ENCODE peak calls at places on chromosomes 16 and 17, in five cellular contexts. I is ascending aorta; L is effector memory CD4-positive, alpha-beta T cell; Z is A549; M is heart left ventricle. S is an unnamed sample. For H3K4me1 and H3K9me3, the result is how much of the 10 kb centered on the place peaks cover.

GRCh38 chr16:2224183-2224486 is 744 bp downstream of the E4F1 start:
- DNase-seq in I (no peak), L (no peak), Z (no peak), M (no peak), S (no peak)

GRCh38 chr17:1179112-1179634 is 608 bp downstream of the ABR start:
- DNase-seq in I (no peak), L (no peak), Z (no peak), M (no peak), S (no peak)

GRCh38 chr16:14641877-14642276 is 9.1 kb downstream of the BFAR start:
- DNase-seq in I (no peak), L (no peak), Z (no peak), M (no peak), S (no peak)

GRCh38 chr16:3637371-3637923 is 17.0 kb upstream of the DNASE1 start:
- DNase-seq in I (peak), L (no peak), Z (no peak), M (no peak), S (peak)

GRCh38 chr17:16980813-16981731 is 9.2 kb upstream of the TNFRSF13B start:
- DNase-seq in I (no peak), L (no peak), Z (no peak), M (no peak), S (no peak)

GRCh38 chr16:57403965-57404817 is at the start of gene CCL17:
- DNase-seq in I (no peak), L (no peak), Z (no peak), M (no peak), S (no peak)

GRCh38 chr16:46843898-46844642 is 13.1 kb upstream of the C16orf87 start:
- DNase-seq in I (no peak), L (no peak), Z (no peak), M (no peak), S (no peak)

GRCh38 chr16:85707528-85708095 is 18.9 kb upstream of the GINS2 start:
- DNase-seq in I (no peak), L (no peak), Z (no peak), M (no peak), S (peak)

GRCh38 chr16:66939366-66939765 is 4.0 kb downstream of the CES2 start:
- DNase-seq in I (no peak), L (no peak), Z (no peak), M (no peak), S (no peak)

GRCh38 chr17:67069591-67070136 is 25.3 kb downstream of the CACNG1 start:
- DNase-seq in I (no peak), L (no peak), Z (no peak), M (no peak), S (no peak)
- H3K4me1 ChIP-seq in I (under half), L (under half), Z (under half), M (under half), S (under half)

GRCh38 chr17:80793421-80793820 is 198.2 kb upstream of the CHMP6 start:
- DNase-seq in I (no peak), L (no peak), Z (no peak), M (no peak), S (no peak)

GRCh38 chr17:80793851-80794267 is 197.8 kb upstream of the CHMP6 start:
- DNase-seq in I (no peak), L (no peak), Z (no peak), M (no peak), S (no peak)

GRCh38 chr17:80791758-80792284 is 199.8 kb upstream of the CHMP6 start:
- DNase-seq in I (peak), L (no peak), Z (peak), M (peak), S (peak)

GRCh38 chr17:80790981-80791742 is 200.5 kb upstream of the CHMP6 start:
- DNase-seq in I (no peak), L (no peak), Z (no peak), M (no peak), S (no peak)

DNA sequence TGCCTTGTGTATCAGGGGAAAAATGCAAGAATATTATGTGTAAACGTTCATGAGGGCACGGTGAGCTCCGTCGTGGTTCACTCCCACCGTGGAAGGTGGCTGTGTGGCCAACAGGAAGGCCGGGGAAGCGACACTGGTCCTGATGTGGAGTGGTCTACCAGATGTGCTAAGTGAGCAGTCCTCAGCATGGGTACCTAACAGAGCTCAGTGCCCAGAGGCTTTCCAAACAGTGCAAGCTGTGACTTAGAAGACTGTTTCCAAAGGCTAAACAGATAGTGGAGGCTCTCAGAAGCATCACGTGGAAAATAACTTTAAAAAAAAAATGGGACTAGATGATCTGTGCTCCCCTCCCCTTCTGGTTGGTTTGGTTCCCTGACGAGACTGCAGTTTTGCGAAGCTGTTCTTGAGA is 199.3 kb upstream of the CHMP6 start:
- DNase-seq in I (no peak), L (no peak), Z (peak), M (no peak), S (no peak)
- H3K27ac ChIP-seq in I (peak), L (peak), Z (peak), M (no peak), S (peak)

DNA sequence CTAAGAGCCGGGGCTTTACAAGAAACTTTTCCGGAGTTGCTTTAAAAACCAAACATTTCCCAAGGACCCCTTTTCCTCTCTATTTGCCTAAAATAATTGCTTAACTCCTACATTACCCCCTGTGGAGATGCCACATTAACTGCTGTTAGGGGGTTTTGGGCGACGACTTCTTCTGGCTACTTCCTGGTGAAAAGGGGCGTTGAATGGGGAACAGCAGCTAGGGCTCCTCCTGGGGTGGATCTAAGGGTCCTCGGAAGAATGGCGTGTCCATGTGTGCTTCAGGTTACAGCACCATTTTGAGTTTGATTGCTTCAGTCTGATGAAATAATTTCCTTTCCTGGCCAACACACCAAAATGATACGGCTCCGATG is 22.0 kb downstream of the ABCC1 start:
- DNase-seq in I (no peak), L (no peak), Z (no peak), M (no peak), S (no peak)
- H3K9me3 ChIP-seq in I (under half), L (under half), Z (under half), M (under half), S (under half)

DNA sequence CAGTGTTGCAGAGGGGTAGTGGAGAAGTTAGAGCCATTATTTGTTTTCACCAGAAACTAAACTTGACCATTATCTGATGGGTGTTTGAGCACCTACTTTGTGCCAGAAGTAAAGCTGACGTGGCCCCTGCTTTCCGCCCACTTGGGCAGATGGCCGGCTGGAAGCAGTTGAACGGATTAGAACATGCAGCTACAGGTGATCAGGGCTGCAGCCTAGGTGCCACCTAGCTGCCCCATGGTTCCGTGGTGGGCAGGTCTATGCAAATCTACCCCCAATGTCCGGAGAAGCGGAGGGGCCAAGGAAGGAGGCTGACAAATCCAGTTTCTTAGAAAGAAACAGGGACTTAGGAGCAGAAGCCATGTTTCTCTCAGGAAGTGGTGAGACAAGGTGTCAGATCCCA is 62.7 kb downstream of the B9D1 start:
- DNase-seq in I (no peak), L (no peak), Z (no peak), M (no peak), S (no peak)
- H3K4me1 ChIP-seq in I (under half), L (under half), Z (under half), M (half or more), S (under half)

GRCh38 chr17:40090234-40091111 is 9.9 kb downstream of the NR1D1 start:
- DNase-seq in I (no peak), L (no peak), Z (no peak), M (peak), S (no peak)
- H3K27ac ChIP-seq in I (peak), L (no peak), Z (peak), M (peak), S (no peak)

GRCh38 chr17:22516861-22517636 is 824.7 kb downstream of the KCNJ18 start:
- DNase-seq in I (no peak), L (no peak), Z (no peak), M (no peak), S (no peak)

GRCh38 chr17:22512997-22513538 is 820.7 kb downstream of the KCNJ18 start:
- DNase-seq in I (no peak), L (no peak), Z (no peak), M (no peak), S (no peak)

GRCh38 chr17:22514315-22514714 is 822.0 kb downstream of the KCNJ18 start:
- DNase-seq in I (no peak), L (no peak), Z (no peak), M (no peak), S (no peak)

GRCh38 chr17:22515599-22515998 is 823.3 kb downstream of the KCNJ18 start:
- DNase-seq in I (no peak), L (no peak), Z (no peak), M (no peak), S (no peak)

GRCh38 chr17:22514767-22515320 is 822.5 kb downstream of the KCNJ18 start:
- DNase-seq in I (no peak), L (no peak), Z (no peak), M (no peak), S (no peak)
- H3K9me3 ChIP-seq in I (under half), L (under half), Z (under half), M (under half), S (under half)

DNA sequence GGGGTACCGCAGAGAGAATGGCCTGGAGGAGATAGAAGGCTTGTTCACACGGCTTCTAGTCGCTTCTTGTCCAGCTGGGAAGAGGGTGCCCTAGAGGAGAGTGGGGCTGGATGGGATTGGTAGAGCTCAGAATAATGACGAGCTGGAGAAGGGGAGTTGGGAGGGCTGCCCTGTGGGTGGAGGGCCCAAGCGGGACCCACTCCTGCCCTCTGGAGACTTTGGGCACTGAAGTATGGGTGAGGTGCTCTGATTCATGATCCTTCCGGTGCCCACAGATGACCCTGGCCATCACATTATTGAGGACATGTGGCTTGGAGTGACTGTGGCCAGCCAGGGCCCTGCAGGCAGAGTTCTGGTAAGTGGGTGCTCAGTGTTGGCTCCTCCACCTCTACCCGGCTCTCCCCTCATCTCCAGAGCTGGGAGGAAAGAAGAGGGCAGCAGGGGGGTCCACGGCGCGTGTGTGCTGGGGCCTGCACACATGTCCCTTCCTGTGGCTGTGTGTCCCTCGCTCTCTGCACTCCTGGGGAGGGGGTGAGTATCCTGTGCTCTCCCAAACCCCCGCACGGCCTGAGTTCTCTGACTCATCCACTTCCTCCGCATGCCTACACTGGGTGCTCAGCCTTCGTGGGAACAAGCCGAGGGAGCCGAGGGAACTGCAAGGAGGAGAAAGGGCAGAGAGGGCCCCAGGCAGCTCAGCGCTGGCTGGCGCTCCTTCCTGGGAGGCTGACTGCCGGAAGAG is 8.5 kb downstream of the ITGA3 start:
- DNase-seq in I (peak), L (no peak), Z (peak), M (peak), S (no peak)
- H3K4me1 ChIP-seq in I (half or more), L (under half), Z (half or more), M (half or more), S (under half)